ENCODE peak calls at places on chromosomes 1 and 21, in ten cellular contexts. J is lower lobe of right lung, I is left ventricle myocardium inferior, E is PC-9, X is kidney, N is tibial nerve, H is spleen, M is A549, T is AG04450, W is IMR-90. B is an unnamed sample. For H3K9me3, the result is how much of the 10 kb centered on the place peaks cover.

GRCh38 chr1:47537966-47538365 is 100.1 kb downstream of the FOXD2 start:
- DNase-seq in J (no peak), I (no peak), E (no peak), X (no peak), N (no peak), H (no peak), M (no peak), T (no peak), W (no peak), B (no peak)

GRCh38 chr1:25750923-25751605 is 48.9 kb upstream of the SELENON start:
- DNase-seq in J (no peak), I (no peak), E (no peak), X (no peak), N (no peak), H (no peak), M (no peak), T (no peak), W (no peak), B (no peak)

GRCh38 chr1:40257313-40257687 is 736 bp upstream of the ZMPSTE24 start:
- DNase-seq in J (no peak), I (no peak), E (no peak), X (no peak), N (no peak), H (no peak), M (no peak), T (no peak), W (no peak), B (no peak)

GRCh38 chr1:119712342-119713038 is 756 bp downstream of the PHGDH start:
- DNase-seq in J (peak), I (peak), E (peak), X (peak), N (peak), H (no peak), M (peak), T (peak), W (peak), B (peak)

GRCh38 chr1:39372105-39372504 is 119.3 kb upstream of the BMP8A start:
- DNase-seq in J (no peak), I (no peak), E (no peak), X (no peak), N (no peak), H (no peak), M (no peak), T (no peak), W (no peak), B (no peak)

GRCh38 chr1:25063591-25064416 is 133.7 kb upstream of the RUNX3 start:
- DNase-seq in J (peak), I (no peak), E (no peak), X (peak), N (no peak), H (peak), M (peak), T (no peak), W (no peak), B (no peak)

GRCh38 chr1:162087118-162087517 is 17.6 kb downstream of the NOS1AP start:
- DNase-seq in J (no peak), I (no peak), E (no peak), X (no peak), N (no peak), H (no peak), M (no peak), T (no peak), W (no peak), B (no peak)

GRCh38 chr21:29390778-29391177 is 92.1 kb downstream of the BACH1 start:
- DNase-seq in J (no peak), I (no peak), E (no peak), X (no peak), N (no peak), H (no peak), M (no peak), T (no peak), W (no peak), B (no peak)

GRCh38 chr1:184686540-184686939 is 68.1 kb downstream of the EDEM3 start:
- DNase-seq in J (no peak), I (no peak), E (no peak), X (no peak), N (peak), H (no peak), M (no peak), T (no peak), W (peak), B (no peak)

GRCh38 chr1:120178799-120179419 is 2.6 kb upstream of the SEC22B start:
- DNase-seq in J (no peak), I (no peak), E (no peak), X (no peak), N (no peak), H (no peak), M (no peak), T (no peak), W (peak), B (no peak)

GRCh38 chr1:3501856-3502665 is 47.6 kb downstream of the ARHGEF16 start:
- DNase-seq in J (peak), I (peak), E (no peak), X (peak), N (peak), H (peak), M (peak), T (no peak), W (peak), B (peak)

GRCh38 chr1:118291686-118292085 is 106.7 kb upstream of the SPAG17 start:
- DNase-seq in J (no peak), I (peak), E (no peak), X (no peak), N (no peak), H (no peak), M (no peak), T (no peak), W (no peak), B (peak)

GRCh38 chr1:156906206-156906910 is 12.8 kb downstream of the PEAR1 start:
- DNase-seq in J (peak), I (no peak), E (no peak), X (peak), N (no peak), H (no peak), M (no peak), T (no peak), W (no peak), B (no peak)

GRCh38 chr1:211133841-211134669 is at the start of gene KCNH1:
- DNase-seq in J (peak), I (peak), E (peak), X (peak), N (peak), H (peak), M (peak), T (peak), W (peak), B (peak)

GRCh38 chr1:47521034-47521871 is 83.4 kb downstream of the FOXD2 start:
- DNase-seq in J (no peak), I (no peak), E (no peak), X (no peak), N (no peak), H (no peak), M (no peak), T (no peak), W (no peak), B (no peak)

GRCh38 chr21:45934071-45934470 is 47.5 kb upstream of the COL6A1 start:
- DNase-seq in J (no peak), I (no peak), E (no peak), X (no peak), N (no peak), H (no peak), M (no peak), T (no peak), W (no peak), B (no peak)

GRCh38 chr1:11204396-11205190 is 15.4 kb downstream of the ANGPTL7 start:
- DNase-seq in J (no peak), I (no peak), E (no peak), X (no peak), N (no peak), H (no peak), M (no peak), T (no peak), W (no peak), B (no peak)

GRCh38 chr1:64019818-64020217 is 183.6 kb upstream of the UBE2U start:
- DNase-seq in J (no peak), I (no peak), E (peak), X (no peak), N (peak), H (no peak), M (no peak), T (no peak), W (peak), B (peak)

GRCh38 chr1:1080122-1080753 is 6.1 kb upstream of the RNF223 start:
- DNase-seq in J (peak), I (peak), E (peak), X (peak), N (no peak), H (peak), M (peak), T (no peak), W (peak), B (peak)

GRCh38 chr1:246907472-246907871 is 24.3 kb downstream of the AHCTF1 start:
- DNase-seq in J (no peak), I (no peak), E (no peak), X (no peak), N (peak), H (no peak), M (no peak), T (peak), W (peak), B (no peak)

GRCh38 chr1:228280106-228280901 is 72.5 kb downstream of the OBSCN start:
- DNase-seq in J (peak), I (no peak), E (no peak), X (peak), N (no peak), H (peak), M (no peak), T (no peak), W (no peak), B (no peak)

GRCh38 chr1:85544689-85545203 is 35.8 kb upstream of the CCN1 start:
- DNase-seq in J (no peak), I (no peak), E (peak), X (no peak), N (no peak), H (no peak), M (no peak), T (no peak), W (peak), B (no peak)

GRCh38 chr1:20499105-20499504 is 8.8 kb downstream of the MUL1 start:
- DNase-seq in J (no peak), I (no peak), E (no peak), X (no peak), N (no peak), H (no peak), M (no peak), T (no peak), W (no peak), B (no peak)

GRCh38 chr1:97820470-97821188 is 100.2 kb downstream of the DPYD start:
- DNase-seq in J (no peak), I (no peak), E (no peak), X (no peak), N (no peak), H (no peak), M (no peak), T (peak), W (peak), B (no peak)

GRCh38 chr1:195763907-195764183 is 844.4 kb downstream of the KCNT2 start:
- DNase-seq in J (no peak), I (no peak), E (peak), X (no peak), N (no peak), H (no peak), M (no peak), T (no peak), W (peak), B (no peak)

GRCh38 chr21:14843991-14844390 is 220.8 kb downstream of the NRIP1 start:
- DNase-seq in J (no peak), I (no peak), E (no peak), X (no peak), N (no peak), H (no peak), M (no peak), T (no peak), W (peak), B (no peak)

GRCh38 chr1:214958491-214958890 is 124.0 kb upstream of the KCNK2 start:
- DNase-seq in J (no peak), I (no peak), E (no peak), X (no peak), N (no peak), H (no peak), M (no peak), T (no peak), W (peak), B (no peak)

GRCh38 chr1:189424746-189425331 is 1052.8 kb downstream of the BRINP3 start:
- DNase-seq in J (no peak), I (no peak), E (no peak), X (no peak), N (no peak), H (no peak), M (no peak), T (no peak), W (peak), B (no peak)

GRCh38 chr21:27047331-27048314 is 80.7 kb upstream of the ADAMTS5 start:
- DNase-seq in J (no peak), I (no peak), E (no peak), X (no peak), N (no peak), H (no peak), M (no peak), T (no peak), W (peak), B (no peak)

GRCh38 chr1:63051886-63052285 is 268.0 kb downstream of the ATG4C start:
- DNase-seq in J (no peak), I (no peak), E (no peak), X (no peak), N (no peak), H (no peak), M (no peak), T (no peak), W (no peak), B (no peak)

GRCh38 chr1:6419803-6420593 is at the start of gene HES2:
- DNase-seq in J (no peak), I (no peak), E (peak), X (peak), N (no peak), H (no peak), M (no peak), T (no peak), W (no peak), B (no peak)

GRCh38 chr1:8461341-8462110 is 143.6 kb downstream of the SLC45A1 start:
- DNase-seq in J (no peak), I (no peak), E (no peak), X (no peak), N (no peak), H (no peak), M (no peak), T (no peak), W (no peak), B (no peak)

GRCh38 chr1:43468403-43468802 is 14.7 kb upstream of the HYI start:
- DNase-seq in J (no peak), I (no peak), E (no peak), X (no peak), N (no peak), H (no peak), M (no peak), T (no peak), W (no peak), B (no peak)

GRCh38 chr1:202505356-202505755 is 156.9 kb downstream of the PPP1R12B start:
- DNase-seq in J (no peak), I (no peak), E (no peak), X (no peak), N (peak), H (no peak), M (no peak), T (peak), W (peak), B (no peak)

GRCh38 chr1:107009286-107009685 is 47.2 kb upstream of the PRMT6 start:
- DNase-seq in J (no peak), I (no peak), E (no peak), X (no peak), N (peak), H (no peak), M (no peak), T (no peak), W (no peak), B (no peak)
- TF ChIP-seq CTCF in J (no peak), I (no peak), E (no peak), X (no peak), N (no peak), H (no peak), M (no peak), T (no peak), W (no peak), B (no peak)

DNA sequence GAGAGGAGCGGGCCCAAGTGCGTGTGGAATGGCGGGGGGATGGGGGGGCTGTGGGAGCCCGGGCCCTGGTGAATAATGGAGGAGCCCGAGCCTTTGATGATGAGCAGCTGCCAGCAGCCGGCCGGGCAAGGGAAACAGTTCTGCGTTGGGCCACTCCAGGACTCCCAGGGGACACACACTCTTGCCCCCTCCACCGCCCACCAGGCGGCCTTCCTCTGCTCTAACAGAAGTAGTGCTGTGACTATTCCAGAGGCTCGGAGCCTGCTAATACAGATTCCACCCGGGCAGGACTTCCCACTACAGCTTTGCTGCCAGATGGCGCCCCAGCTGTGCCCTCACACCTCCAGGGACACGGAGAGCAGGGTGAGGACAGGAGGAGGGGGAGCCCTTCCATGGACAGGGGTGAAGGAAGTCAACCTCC is 48.2 kb upstream of the LRP8 start:
- DNase-seq in J (no peak), I (no peak), E (no peak), X (peak), N (no peak), H (peak), M (no peak), T (no peak), W (no peak), B (no peak)
- H3K9me3 ChIP-seq in J (under half), I (under half), E (under half), X (under half), N (under half), H (under half), M (under half), T (under half), W (under half), B (under half)

GRCh38 chr1:155003227-155003765 is 694 bp downstream of the ZBTB7B start:
- DNase-seq in J (no peak), I (no peak), E (no peak), X (no peak), N (no peak), H (peak), M (no peak), T (no peak), W (no peak), B (no peak)
- TF ChIP-seq CTCF in J (no peak), I (no peak), E (no peak), X (no peak), N (no peak), H (no peak), M (peak), T (no peak), W (no peak), B (no peak)

DNA sequence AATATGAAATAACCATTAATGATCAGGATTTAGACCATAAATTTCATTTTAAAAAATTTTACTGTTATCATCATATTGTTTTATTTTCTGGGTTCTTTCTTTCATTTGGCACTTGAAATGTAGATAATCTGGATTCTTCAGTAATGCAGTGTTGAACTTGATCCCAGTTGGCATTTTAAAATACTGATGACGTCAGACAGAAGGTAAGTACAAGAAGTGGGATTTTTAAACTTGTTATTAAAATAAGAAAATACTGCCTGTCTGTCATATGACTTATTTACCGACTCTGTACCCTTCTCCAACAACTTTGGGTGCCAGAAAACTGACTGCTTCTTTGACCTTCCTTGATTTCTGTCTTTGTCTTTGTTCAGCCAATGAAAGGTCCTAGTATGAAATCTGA is 415.1 kb upstream of the NEGR1 start:
- DNase-seq in J (no peak), I (no peak), E (no peak), X (no peak), N (no peak), H (no peak), M (no peak), T (no peak), W (no peak), B (no peak)
- H3K9me3 ChIP-seq in J (under half), I (under half), E (under half), X (under half), N (under half), H (under half), M (under half), T (under half), W (under half), B (under half)

DNA sequence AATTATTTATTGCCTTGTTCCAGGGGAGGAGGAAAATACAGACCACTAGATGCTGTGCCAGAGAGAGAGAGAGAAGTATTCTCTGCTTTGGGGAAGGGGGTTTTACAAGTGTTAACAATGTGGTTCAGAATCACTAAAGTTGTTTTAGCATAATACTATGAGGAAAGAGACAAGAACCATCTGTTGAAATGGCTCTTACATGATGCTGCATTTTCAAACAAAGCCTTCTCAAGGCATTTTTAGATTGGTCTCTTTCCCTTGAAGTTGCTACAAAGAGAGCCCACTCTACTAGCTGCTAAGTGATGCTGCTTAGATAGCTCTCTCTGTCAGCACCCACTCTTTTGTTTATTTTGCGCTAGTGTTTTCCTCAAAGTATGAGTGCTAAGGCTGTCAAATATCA is 255.1 kb downstream of the NFIA start:
- DNase-seq in J (no peak), I (no peak), E (no peak), X (no peak), N (no peak), H (no peak), M (peak), T (no peak), W (peak), B (no peak)
- TF ChIP-seq CTCF in J (no peak), I (no peak), E (no peak), X (no peak), N (no peak), H (no peak), M (no peak), T (no peak), W (no peak), B (no peak)

GRCh38 chr1:72690871-72691270 is 408.5 kb upstream of the NEGR1 start:
- DNase-seq in J (no peak), I (no peak), E (no peak), X (no peak), N (no peak), H (no peak), M (no peak), T (no peak), W (no peak), B (no peak)

GRCh38 chr1:72693376-72693775 is 411.0 kb upstream of the NEGR1 start:
- DNase-seq in J (no peak), I (no peak), E (no peak), X (no peak), N (no peak), H (no peak), M (no peak), T (no peak), W (no peak), B (no peak)

GRCh38 chr1:72693899-72694298 is 411.6 kb upstream of the NEGR1 start:
- DNase-seq in J (no peak), I (no peak), E (no peak), X (no peak), N (no peak), H (no peak), M (no peak), T (no peak), W (no peak), B (no peak)
- H3K9me3 ChIP-seq in J (under half), I (under half), E (under half), X (under half), N (under half), H (half or more), M (under half), T (under half), W (under half), B (under half)

GRCh38 chr1:109980324-109981127 is 4.0 kb upstream of the AHCYL1 start:
- DNase-seq in J (peak), I (no peak), E (peak), X (no peak), N (no peak), H (no peak), M (peak), T (no peak), W (no peak), B (no peak)
- TF ChIP-seq CTCF in J (peak), I (peak), E (peak), X (peak), N (peak), H (peak), M (peak), T (peak), W (peak), B (peak)

GRCh38 chr1:171185064-171185463 is at the start of gene FMO2:
- DNase-seq in J (no peak), I (no peak), E (no peak), X (no peak), N (peak), H (no peak), M (no peak), T (no peak), W (no peak), B (peak)
- H3K9me3 ChIP-seq in J (under half), I (under half), E (under half), X (under half), N (under half), H (under half), M (under half), T (under half), W (under half), B (under half)

B was measured in sigmoid colon.